ENCODE peak calls at places on chromosomes 1 and 21, in ten cellular contexts. X is HCT116, I is Peyer's patch, J is IMR-90, F is stomach, Q is thyroid gland, U is esophagus squamous epithelium, B is tibial nerve, M is A549, Y is heart left ventricle. E is an unnamed sample. For H3K4me1, the result is how much of the 10 kb centered on the place peaks cover.

GRCh38 chr21:43306911-43307676 is 119.8 kb downstream of the SIK1 start:
- DNase-seq in X (no peak), I (no peak), J (peak), F (peak), Q (no peak), U (no peak), B (no peak), M (peak), Y (peak), E (no peak)

GRCh38 chr1:19969898-19970660 is 9.3 kb downstream of the PLA2G2A start:
- DNase-seq in X (no peak), I (no peak), J (no peak), F (no peak), Q (no peak), U (no peak), B (no peak), M (no peak), Y (no peak), E (no peak)

GRCh38 chr1:230857822-230858221 is 10.5 kb downstream of the C1orf198 start:
- DNase-seq in X (no peak), I (no peak), J (peak), F (no peak), Q (no peak), U (no peak), B (no peak), M (no peak), Y (no peak), E (no peak)

GRCh38 chr1:46450160-46450517 is 39.5 kb upstream of the DMBX1 start:
- DNase-seq in X (no peak), I (no peak), J (no peak), F (no peak), Q (no peak), U (no peak), B (no peak), M (no peak), Y (no peak), E (no peak)

GRCh38 chr1:66168467-66168887 is 365.5 kb upstream of the SGIP1 start:
- DNase-seq in X (no peak), I (no peak), J (peak), F (no peak), Q (no peak), U (no peak), B (no peak), M (peak), Y (no peak), E (no peak)

GRCh38 chr1:168509875-168510594 is 33.8 kb downstream of the XCL2 start:
- DNase-seq in X (no peak), I (no peak), J (no peak), F (no peak), Q (no peak), U (no peak), B (no peak), M (no peak), Y (no peak), E (no peak)

GRCh38 chr1:111127923-111128643 is 11.8 kb downstream of the DRAM2 start:
- DNase-seq in X (no peak), I (no peak), J (no peak), F (no peak), Q (no peak), U (no peak), B (no peak), M (no peak), Y (no peak), E (no peak)

GRCh38 chr1:37794372-37795339 is 1.0 kb downstream of the MANEAL start:
- DNase-seq in X (no peak), I (no peak), J (no peak), F (no peak), Q (no peak), U (no peak), B (no peak), M (no peak), Y (no peak), E (no peak)

GRCh38 chr21:21045538-21045937 is 47.3 kb downstream of the NCAM2 start:
- DNase-seq in X (no peak), I (no peak), J (peak), F (no peak), Q (no peak), U (no peak), B (no peak), M (no peak), Y (no peak), E (no peak)

GRCh38 chr1:213793482-213794067 is 194.2 kb upstream of the PROX1 start:
- DNase-seq in X (no peak), I (no peak), J (no peak), F (no peak), Q (no peak), U (no peak), B (no peak), M (no peak), Y (no peak), E (no peak)

GRCh38 chr21:41967708-41968107 is 13.9 kb upstream of the C2CD2 start:
- DNase-seq in X (no peak), I (peak), J (no peak), F (no peak), Q (no peak), U (no peak), B (no peak), M (no peak), Y (no peak), E (no peak)

GRCh38 chr1:3276341-3276800 is 178.1 kb upstream of the ARHGEF16 start:
- DNase-seq in X (no peak), I (no peak), J (no peak), F (no peak), Q (peak), U (no peak), B (no peak), M (no peak), Y (no peak), E (no peak)

GRCh38 chr1:91650764-91651163 is 150.1 kb downstream of the CDC7 start:
- DNase-seq in X (no peak), I (no peak), J (peak), F (peak), Q (peak), U (no peak), B (peak), M (peak), Y (peak), E (no peak)

GRCh38 chr1:212981571-212982328 is 31.4 kb downstream of the VASH2 start:
- DNase-seq in X (no peak), I (no peak), J (peak), F (peak), Q (no peak), U (no peak), B (no peak), M (no peak), Y (no peak), E (no peak)

GRCh38 chr1:8427493-8427892 is 109.6 kb downstream of the SLC45A1 start:
- DNase-seq in X (no peak), I (no peak), J (no peak), F (no peak), Q (no peak), U (no peak), B (no peak), M (no peak), Y (no peak), E (no peak)

GRCh38 chr1:3068400-3069361 is at the start of gene PRDM16:
- DNase-seq in X (peak), I (peak), J (peak), F (peak), Q (peak), U (no peak), B (peak), M (peak), Y (peak), E (peak)

GRCh38 chr1:210746024-210746423 is 387.9 kb downstream of the KCNH1 start:
- DNase-seq in X (no peak), I (no peak), J (no peak), F (no peak), Q (no peak), U (no peak), B (no peak), M (peak), Y (no peak), E (no peak)

GRCh38 chr1:148264374-148265276 is 112.5 kb upstream of the NBPF11 start:
- DNase-seq in X (peak), I (no peak), J (peak), F (no peak), Q (peak), U (no peak), B (no peak), M (peak), Y (no peak), E (no peak)

GRCh38 chr1:182666736-182667135 is 17.7 kb downstream of the RGS8 start:
- DNase-seq in X (no peak), I (no peak), J (peak), F (no peak), Q (no peak), U (no peak), B (no peak), M (no peak), Y (no peak), E (no peak)

GRCh38 chr1:230668227-230668626 is 25.9 kb downstream of the COG2 start:
- DNase-seq in X (no peak), I (no peak), J (no peak), F (no peak), Q (no peak), U (no peak), B (no peak), M (no peak), Y (no peak), E (no peak)

GRCh38 chr1:223001653-223002634 is 141.1 kb downstream of the TLR5 start:
- DNase-seq in X (no peak), I (no peak), J (no peak), F (no peak), Q (no peak), U (no peak), B (no peak), M (peak), Y (no peak), E (no peak)

GRCh38 chr1:94579876-94580294 is 38.3 kb upstream of the F3 start:
- DNase-seq in X (peak), I (no peak), J (peak), F (no peak), Q (peak), U (no peak), B (no peak), M (peak), Y (no peak), E (no peak)

GRCh38 chr1:59678065-59678808 is 136.5 kb upstream of the HOOK1 start:
- DNase-seq in X (no peak), I (no peak), J (no peak), F (no peak), Q (no peak), U (no peak), B (no peak), M (no peak), Y (no peak), E (no peak)

GRCh38 chr1:181413836-181414235 is 69.5 kb upstream of the CACNA1E start:
- DNase-seq in X (no peak), I (no peak), J (no peak), F (no peak), Q (no peak), U (no peak), B (no peak), M (no peak), Y (no peak), E (no peak)

GRCh38 chr1:1858382-1859086 is 32.4 kb downstream of the GNB1 start:
- DNase-seq in X (no peak), I (peak), J (peak), F (peak), Q (peak), U (no peak), B (peak), M (peak), Y (peak), E (peak)

GRCh38 chr1:94411217-94411616 is 7.0 kb upstream of the ABCD3 start:
- DNase-seq in X (no peak), I (no peak), J (no peak), F (no peak), Q (no peak), U (no peak), B (no peak), M (no peak), Y (no peak), E (no peak)

GRCh38 chr1:234969630-234970370 is 158.8 kb downstream of the TOMM20 start:
- DNase-seq in X (no peak), I (peak), J (peak), F (peak), Q (peak), U (no peak), B (peak), M (no peak), Y (peak), E (no peak)

GRCh38 chr1:21848524-21849174 is 36.6 kb downstream of the LDLRAD2 start:
- DNase-seq in X (no peak), I (no peak), J (no peak), F (no peak), Q (no peak), U (no peak), B (no peak), M (no peak), Y (peak), E (no peak)

GRCh38 chr1:156500578-156500846 is at the start of gene MEF2D:
- DNase-seq in X (no peak), I (no peak), J (no peak), F (no peak), Q (peak), U (no peak), B (no peak), M (no peak), Y (no peak), E (no peak)
- TF ChIP-seq POLR2A in X (no peak), I (peak), J (peak), F (no peak), Q (peak), U (no peak), B (peak), M (no peak), Y (peak), E (peak)

DNA sequence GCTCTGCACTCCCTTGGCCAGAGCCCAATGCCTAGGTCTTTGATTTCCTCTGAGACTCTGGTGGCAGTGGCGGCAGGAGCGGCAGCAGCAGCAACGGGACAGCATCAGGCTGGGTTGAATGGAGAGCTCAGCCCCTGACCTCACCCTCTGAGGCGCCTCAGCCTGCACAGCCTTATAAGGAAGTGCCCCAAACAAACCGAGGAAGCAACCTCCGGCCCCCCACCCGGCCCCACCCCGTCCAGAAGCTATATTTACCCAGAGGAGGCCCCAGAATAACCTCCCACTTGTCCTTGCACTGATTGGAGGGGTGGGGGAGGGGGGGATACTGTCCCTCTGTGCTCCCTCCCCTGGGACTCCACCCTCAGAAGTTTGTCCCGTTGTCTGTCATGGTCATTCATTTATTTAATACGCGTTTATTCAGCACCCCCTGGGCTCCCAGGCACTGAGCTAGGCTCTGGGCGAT is 12.2 kb downstream of the NES start:
- DNase-seq in X (no peak), I (no peak), J (no peak), F (no peak), Q (peak), U (no peak), B (no peak), M (peak), Y (peak), E (no peak)
- H3K4me1 ChIP-seq in X (half or more), I (under half), J (half or more), F (half or more), Q (half or more), U (half or more), B (half or more), M (half or more), Y (half or more), E (under half)

GRCh38 chr1:24724345-24725208 is 20.7 kb upstream of the CLIC4 start:
- DNase-seq in X (peak), I (no peak), J (peak), F (peak), Q (no peak), U (no peak), B (no peak), M (peak), Y (no peak), E (no peak)
- TF ChIP-seq POLR2A in X (peak), I (no peak), J (no peak), F (no peak), Q (no peak), U (no peak), B (no peak), M (no peak), Y (no peak), E (no peak)

GRCh38 chr1:160171978-160172377 is 18.4 kb upstream of the CASQ1 start:
- DNase-seq in X (no peak), I (no peak), J (no peak), F (no peak), Q (peak), U (no peak), B (no peak), M (no peak), Y (no peak), E (no peak)
- H3K4me1 ChIP-seq in X (under half), I (under half), J (under half), F (under half), Q (under half), U (under half), B (under half), M (under half), Y (under half), E (under half)

E was measured in prostate gland.